ENCODE peak calls at places on chromosomes 3 and 15, in six cellular contexts. T, F, C, D, Y and I are unnamed samples.
A peak's percentile ranks its signal among the peaks of the same experiment; 100 is the strongest.

GRCh38 chr3:60064210-60065178 is 1014.7 kb upstream of the CFAP20DC start:
- DNase-seq in T (no peak), F (no peak), C (no peak), D (no peak), Y (no peak), I (no peak)

GRCh38 chr15:31207246-31207645 is 105.7 kb upstream of the TRPM1 start:
- DNase-seq in T (no peak), F (no peak), C (no peak), D (no peak), Y (no peak), I (no peak)

GRCh38 chr15:86942285-86942684 is 862.6 kb downstream of the AGBL1 start:
- DNase-seq in T (no peak), F (no peak), C (no peak), D (no peak), Y (no peak), I (no peak)

GRCh38 chr3:105495021-105495420 is 128.3 kb downstream of the ALCAM start:
- DNase-seq in T (no peak), F (no peak), C (no peak), D (no peak), Y (no peak), I (no peak)

GRCh38 chr15:46312133-46312740 is 677.4 kb downstream of the SQOR start:
- DNase-seq in T (peak; percentile 53), F (peak; percentile 25), C (peak; percentile 81), D (peak; percentile 63), Y (peak; percentile 52), I (peak; percentile 3)

GRCh38 chr15:60265057-60265456 is 132.7 kb downstream of the ANXA2 start:
- DNase-seq in T (no peak), F (no peak), C (no peak), D (no peak), Y (no peak), I (no peak)

GRCh38 chr3:64846009-64846408 is 158.2 kb upstream of the ADAMTS9 start:
- DNase-seq in T (no peak), F (no peak), C (no peak), D (no peak), Y (no peak), I (no peak)

GRCh38 chr3:104632947-104633346 is 733.8 kb upstream of the ALCAM start:
- DNase-seq in T (no peak), F (no peak), C (no peak), D (no peak), Y (no peak), I (no peak)

GRCh38 chr3:191066669-191067068 is 132.4 kb upstream of the OSTN start:
- DNase-seq in T (no peak), F (no peak), C (no peak), D (no peak), Y (no peak), I (no peak)

GRCh38 chr15:77107531-77108355 is 36.8 kb upstream of the TSPAN3 start:
- DNase-seq in T (no peak), F (peak; percentile 66), C (peak; percentile 56), D (peak; percentile 53), Y (peak; percentile 43), I (no peak)

GRCh38 chr15:64110945-64111678 is 15.3 kb downstream of the SNX1 start:
- DNase-seq in T (no peak), F (peak; percentile 33), C (no peak), D (no peak), Y (no peak), I (no peak)

GRCh38 chr3:35936571-35936970 is 297.2 kb downstream of the ARPP21 start:
- DNase-seq in T (no peak), F (no peak), C (no peak), D (no peak), Y (no peak), I (peak; percentile 34)

GRCh38 chr3:42814914-42815507 is 5.8 kb downstream of the ACKR2 start:
- DNase-seq in T (no peak), F (no peak), C (no peak), D (no peak), Y (no peak), I (no peak)

GRCh38 chr15:64185331-64185911 is 22.6 kb upstream of the PPIB start:
- DNase-seq in T (no peak), F (no peak), C (no peak), D (no peak), Y (no peak), I (no peak)

GRCh38 chr3:19420159-19420558 is 271.8 kb downstream of the KCNH8 start:
- DNase-seq in T (no peak), F (no peak), C (no peak), D (no peak), Y (no peak), I (no peak)

GRCh38 chr15:85316244-85316934 is 64.0 kb upstream of the AKAP13 start:
- DNase-seq in T (no peak), F (no peak), C (no peak), D (no peak), Y (no peak), I (no peak)

GRCh38 chr3:32969656-32970055 is 18.2 kb downstream of the CCR4 start:
- DNase-seq in T (no peak), F (no peak), C (no peak), D (no peak), Y (no peak), I (no peak)

GRCh38 chr15:72515591-72516389 is 41.7 kb downstream of the ARIH1 start:
- DNase-seq in T (no peak), F (no peak), C (no peak), D (no peak), Y (no peak), I (no peak)

GRCh38 chr3:85007195-85008094 is 48.7 kb downstream of the CADM2 start:
- DNase-seq in T (no peak), F (no peak), C (no peak), D (no peak), Y (no peak), I (no peak)

GRCh38 chr3:151835751-151836550 is 22.0 kb downstream of the AADAC start:
- DNase-seq in T (no peak), F (no peak), C (no peak), D (no peak), Y (no peak), I (no peak)

GRCh38 chr3:155944081-155944480 is 73.6 kb downstream of the GMPS start:
- DNase-seq in T (no peak), F (no peak), C (no peak), D (no peak), Y (no peak), I (no peak)

DNA sequence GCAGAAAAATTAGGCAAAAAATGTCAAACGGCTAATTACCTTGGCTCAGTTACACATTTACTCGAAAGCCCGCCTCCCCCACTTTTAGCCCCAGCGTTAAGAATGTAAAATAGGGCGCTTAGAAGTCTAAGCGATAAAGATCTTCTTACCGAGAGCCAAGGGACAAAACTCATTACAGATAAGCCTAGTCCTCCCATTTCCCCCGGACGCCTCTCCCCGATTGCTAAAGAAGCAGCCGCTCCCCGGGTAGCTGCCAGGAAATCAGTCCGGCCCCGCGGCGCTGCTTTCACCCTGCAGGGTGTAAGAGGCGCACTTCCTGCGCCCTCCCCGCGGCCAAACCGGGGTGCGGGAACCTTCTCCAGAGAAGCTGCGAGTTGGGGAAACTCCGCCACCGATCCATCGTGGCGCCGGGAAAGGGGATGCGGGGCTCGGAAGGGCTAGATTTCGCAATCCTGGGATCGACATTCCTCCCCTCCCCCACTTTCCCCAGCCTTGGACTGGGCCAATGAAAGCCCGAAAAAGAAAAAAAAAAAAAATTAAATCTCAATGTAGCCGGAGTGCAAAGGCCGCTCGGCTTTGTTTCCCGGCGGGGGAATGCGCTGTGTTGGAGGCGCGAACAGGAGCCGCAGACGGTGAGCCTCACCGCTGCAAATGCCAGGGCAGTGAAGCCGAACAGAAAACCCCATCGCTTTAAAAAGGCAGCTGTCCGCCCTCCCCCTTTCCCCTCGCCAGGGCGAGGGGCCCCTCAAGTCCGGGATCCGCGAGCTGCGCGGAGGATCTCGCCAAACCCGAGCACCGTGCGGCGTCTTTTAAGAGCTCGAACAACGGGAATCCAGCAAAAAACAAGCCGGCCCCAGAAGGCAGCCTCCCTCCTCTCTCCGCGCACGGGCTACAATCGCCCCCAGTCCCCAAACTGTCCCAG is 658 bp upstream of the PTPRG start:
- DNase-seq in T (peak; percentile 36), F (peak; percentile 53), C (peak; percentile 75), D (peak; percentile 87), Y (peak; percentile 78), I (peak; percentile 60)
- TF ChIP-seq CTCF in T (no peak), F (no peak), C (no peak), D (no peak), Y (no peak), I (peak; percentile 3)

DNA sequence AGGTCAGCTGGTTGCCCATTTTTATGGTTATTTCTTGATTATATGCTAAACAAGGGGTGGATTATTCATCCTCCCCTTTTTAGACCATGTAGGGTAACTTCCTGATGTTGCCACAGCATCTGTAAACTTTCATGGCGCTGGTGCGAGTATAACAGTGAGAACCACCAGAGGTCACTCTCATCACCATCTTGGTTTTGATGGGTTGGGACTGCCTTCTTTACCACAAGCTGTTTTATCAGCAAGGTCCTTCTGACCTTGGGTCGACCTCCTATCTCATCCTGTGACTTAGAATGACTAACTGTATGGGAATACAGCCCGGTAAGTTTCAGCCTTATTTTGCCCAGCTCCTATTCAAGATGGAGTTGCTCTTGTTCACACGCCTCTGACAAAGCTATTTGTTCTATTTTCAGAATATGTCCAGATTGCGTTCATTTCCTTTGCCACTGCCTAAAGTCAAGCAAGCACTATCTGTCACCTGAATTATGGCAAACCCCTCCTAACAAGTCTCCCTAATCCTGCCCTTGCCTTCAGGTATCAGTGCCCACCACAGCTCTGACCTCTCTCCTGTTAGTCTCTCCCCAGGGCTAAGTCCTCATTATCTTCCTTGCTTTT is 308.5 kb downstream of the ROBO2 start:
- DNase-seq in T (no peak), F (no peak), C (no peak), D (no peak), Y (no peak), I (no peak)
- TF ChIP-seq CTCF in T (no peak), F (no peak), C (no peak), D (no peak), Y (no peak), I (peak; percentile 11)

GRCh38 chr15:89127054-89127702 is 38.9 kb downstream of the ABHD2 start:
- DNase-seq in T (no peak), F (no peak), C (no peak), D (no peak), Y (no peak), I (no peak)

GRCh38 chr15:89130194-89130593 is 41.9 kb downstream of the ABHD2 start:
- DNase-seq in T (no peak), F (peak; percentile 34), C (no peak), D (no peak), Y (no peak), I (no peak)

GRCh38 chr15:89128320-89129122 is 40.3 kb downstream of the ABHD2 start:
- DNase-seq in T (no peak), F (no peak), C (no peak), D (no peak), Y (no peak), I (no peak)

GRCh38 chr15:89129123-89129815 is 41.0 kb downstream of the ABHD2 start:
- DNase-seq in T (no peak), F (peak; percentile 62), C (peak; percentile 63), D (peak; percentile 52), Y (no peak), I (no peak)

GRCh38 chr15:89129816-89130134 is 41.5 kb downstream of the ABHD2 start:
- DNase-seq in T (no peak), F (no peak), C (no peak), D (no peak), Y (no peak), I (no peak)
- TF ChIP-seq CTCF in T (no peak), F (no peak), C (no peak), D (no peak), Y (no peak), I (no peak)

DNA sequence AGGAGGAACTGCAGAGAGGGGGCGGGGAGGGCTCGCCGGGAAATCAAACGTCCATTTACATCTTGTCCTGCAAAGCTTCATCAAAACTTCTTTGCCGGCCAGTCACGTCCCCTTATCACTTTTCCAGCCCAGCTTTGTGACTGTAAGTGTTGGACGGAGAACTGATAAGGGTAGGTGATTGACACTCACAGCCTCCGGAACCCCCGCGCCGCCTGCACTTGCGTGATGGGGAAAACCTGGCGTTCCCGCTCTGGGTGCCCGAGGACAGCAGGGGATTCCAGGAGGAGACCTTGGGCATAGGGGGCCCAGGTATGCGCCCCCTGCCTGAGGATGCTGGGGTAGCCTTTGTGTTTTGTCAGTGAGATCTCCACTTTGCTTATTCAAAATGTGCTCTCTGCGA is 72.8 kb upstream of the ANKRD34C start:
- DNase-seq in T (no peak), F (no peak), C (no peak), D (no peak), Y (no peak), I (no peak)
- TF ChIP-seq CTCF in T (no peak), F (no peak), C (no peak), D (no peak), Y (no peak), I (no peak)